ENCODE peak calls at places on chromosome 9, in ten cellular contexts. L, F, Y, M, U, H, W, N, P and Z are unnamed samples.

GRCh38 chr9:108416321-108416720 is 439.5 kb downstream of the ACTL7B start:
- DNase-seq in P (no peak), N (no peak), H (no peak), F (no peak), L (no peak), U (no peak), W (no peak), M (peak; percentile 10), Y (peak; percentile 20), Z (no peak)

GRCh38 chr9:21754741-21755140 is 47.7 kb upstream of the MTAP start:
- DNase-seq in W (no peak), P (no peak), H (no peak), N (no peak), U (no peak), F (no peak), Y (peak; percentile 51), M (no peak), L (no peak), Z (no peak)

GRCh38 chr9:35844628-35845301 is 15.7 kb downstream of the TMEM8B start:
- DNase-seq in F (no peak), N (peak; percentile 91), Y (peak; percentile 81), U (no peak), W (peak; percentile 61), L (peak; percentile 48), H (no peak), M (peak; percentile 93), P (no peak), Z (peak; percentile 96)

GRCh38 chr9:469672-470040 is 255.0 kb downstream of the DOCK8 start:
- DNase-seq in Y (no peak), L (no peak), N (no peak), M (no peak), W (no peak), F (no peak), H (no peak), U (peak; percentile 88), P (no peak), Z (no peak)

GRCh38 chr9:37421914-37422288 is 595 bp upstream of the GRHPR start:
- DNase-seq in N (no peak), W (no peak), Y (no peak), H (no peak), U (no peak), F (no peak), M (no peak), P (no peak), L (peak; percentile 49), Z (no peak)

GRCh38 chr9:114853071-114853865 is 47.4 kb upstream of the TNFSF15 start:
- DNase-seq in Y (no peak), H (no peak), F (no peak), W (no peak), L (no peak), U (no peak), P (no peak), N (no peak), M (no peak), Z (no peak)

GRCh38 chr9:25948182-25948581 is 269.9 kb upstream of the TUSC1 start:
- DNase-seq in W (no peak), M (no peak), U (no peak), F (no peak), P (no peak), N (no peak), Y (no peak), L (no peak), H (no peak), Z (no peak)

GRCh38 chr9:93205045-93205768 is 21.3 kb downstream of the WNK2 start:
- DNase-seq in Y (no peak), W (no peak), H (no peak), U (peak; percentile 76), M (no peak), P (no peak), N (peak; percentile 13), L (peak; percentile 22), F (no peak), Z (no peak)

GRCh38 chr9:120891255-120891954 is 14.4 kb upstream of the PHF19 start:
- DNase-seq in L (no peak), N (no peak), F (no peak), U (no peak), W (no peak), P (no peak), Y (no peak), M (no peak), H (no peak), Z (no peak)

GRCh38 chr9:107281164-107281563 is 1.9 kb upstream of the RAD23B start:
- DNase-seq in L (no peak), M (no peak), F (no peak), H (no peak), W (no peak), P (no peak), N (no peak), Y (no peak), U (no peak), Z (no peak)

GRCh38 chr9:14715102-14715501 is 7.4 kb downstream of the CER1 start:
- DNase-seq in N (no peak), H (no peak), L (no peak), P (no peak), F (no peak), W (no peak), M (no peak), Y (no peak), U (no peak), Z (no peak)